ENCODE peak calls at places on chromosomes 5 and 9, in five cellular contexts. H, N, A, X and K are unnamed samples.

GRCh38 chr9:84325347-84325982 is 15.1 kb downstream of the SLC28A3 start:
- DNase-seq in N (no peak), H (no peak), X (no peak), A (no peak), K (peak)

GRCh38 chr9:115015018-115015635 is 84.7 kb upstream of the TNFSF8 start:
- DNase-seq in X (peak), N (no peak), H (peak), A (peak), K (peak)

GRCh38 chr5:134594797-134595457 is 37.7 kb downstream of the SAR1B start:
- DNase-seq in N (peak), H (no peak), X (no peak), A (no peak), K (no peak)

GRCh38 chr5:22852807-22853670 is at the start of gene CDH12:
- DNase-seq in A (no peak), X (no peak), H (no peak), N (no peak), K (no peak)

GRCh38 chr9:76490249-76490990 is 31.4 kb downstream of the GCNT1 start:
- DNase-seq in N (no peak), A (no peak), H (no peak), X (no peak), K (no peak)

GRCh38 chr5:164002214-164002613 is 496.8 kb downstream of the MAT2B start:
- DNase-seq in X (no peak), A (no peak), N (no peak), H (no peak), K (no peak)

GRCh38 chr9:134228649-134229048 is 64.3 kb upstream of the RNU6ATAC start:
- DNase-seq in H (no peak), N (no peak), X (no peak), A (no peak), K (no peak)

GRCh38 chr9:68780735-68781134 is 75.7 kb downstream of the PIP5K1B start:
- DNase-seq in X (no peak), H (no peak), N (no peak), A (no peak), K (peak)

GRCh38 chr9:113648048-113648447 is 184.5 kb downstream of the RGS3 start:
- DNase-seq in A (no peak), X (no peak), N (no peak), H (no peak), K (no peak)

GRCh38 chr5:24789631-24790354 is 145.0 kb upstream of the CDH10 start:
- DNase-seq in X (no peak), H (no peak), A (no peak), N (no peak), K (no peak)

GRCh38 chr5:173984218-173984617 is 4.8 kb upstream of the C5orf47 start:
- DNase-seq in N (no peak), X (no peak), H (peak), A (peak), K (peak)

GRCh38 chr5:96432245-96433065 is 593 bp downstream of the PCSK1 start:
- DNase-seq in H (no peak), X (no peak), A (peak), N (no peak), K (no peak)

GRCh38 chr9:133008406-133008805 is 22.4 kb upstream of the GTF3C5 start:
- DNase-seq in X (no peak), H (no peak), N (no peak), A (no peak), K (no peak)

GRCh38 chr5:88707216-88707965 is 175.6 kb downstream of the MEF2C start:
- DNase-seq in N (no peak), X (no peak), H (no peak), A (no peak), K (peak)

GRCh38 chr9:135443811-135444470 is 35.6 kb upstream of the PPP1R26 start:
- DNase-seq in H (no peak), X (no peak), A (no peak), N (no peak), K (no peak)

GRCh38 chr5:85500869-85501268 is 1116.2 kb upstream of the EDIL3 start:
- DNase-seq in A (no peak), H (no peak), X (no peak), N (no peak), K (no peak)

GRCh38 chr9:119905706-119906105 is 536.5 kb upstream of the BRINP1 start:
- DNase-seq in N (no peak), H (no peak), X (no peak), A (no peak), K (no peak)

GRCh38 chr5:169296456-169297220 is 4.3 kb downstream of the SLIT3 start:
- DNase-seq in X (no peak), H (peak), A (no peak), N (no peak), K (no peak)

GRCh38 chr9:76650692-76651091 is 113.5 kb upstream of the PCA3 start:
- DNase-seq in N (no peak), X (no peak), A (no peak), H (no peak), K (no peak)

GRCh38 chr9:117783828-117784227 is 79.6 kb downstream of the TLR4 start:
- DNase-seq in X (no peak), N (peak), A (no peak), H (no peak), K (no peak)
- TF ChIP-seq RCOR1 in X (no peak), N (no peak), A (no peak), H (no peak), K (no peak)

GRCh38 chr9:87119328-87119881 is 172.1 kb upstream of the GAS1 start:
- DNase-seq in A (peak), X (no peak), H (no peak), N (no peak), K (peak)
- TF ChIP-seq RAD21 in A (peak), X (no peak), H (no peak), N (no peak), K (no peak)

DNA sequence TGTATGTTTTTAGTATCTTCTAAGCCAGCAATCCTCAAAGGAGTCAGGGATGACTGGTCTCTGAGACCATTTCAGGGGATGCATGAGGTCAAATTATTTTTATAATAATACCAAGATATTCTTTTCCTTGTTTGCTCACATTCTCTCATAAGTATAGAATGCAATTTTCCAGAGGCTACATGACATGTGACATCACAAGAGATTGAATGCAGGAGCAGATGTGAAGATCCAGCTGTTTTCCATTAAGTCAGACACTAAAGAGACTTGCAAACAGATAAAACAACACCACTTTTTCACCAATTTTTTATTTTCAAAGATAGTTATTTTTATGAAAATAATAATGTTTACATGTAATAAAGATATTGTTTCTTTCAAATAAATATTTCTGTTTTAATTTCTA is 22.0 kb upstream of the FREM1 start:
- DNase-seq in N (no peak), H (no peak), X (no peak), A (no peak), K (no peak)
- TF ChIP-seq USF2 in N (no peak), H (no peak), X (no peak), A (no peak), K (no peak)

DNA sequence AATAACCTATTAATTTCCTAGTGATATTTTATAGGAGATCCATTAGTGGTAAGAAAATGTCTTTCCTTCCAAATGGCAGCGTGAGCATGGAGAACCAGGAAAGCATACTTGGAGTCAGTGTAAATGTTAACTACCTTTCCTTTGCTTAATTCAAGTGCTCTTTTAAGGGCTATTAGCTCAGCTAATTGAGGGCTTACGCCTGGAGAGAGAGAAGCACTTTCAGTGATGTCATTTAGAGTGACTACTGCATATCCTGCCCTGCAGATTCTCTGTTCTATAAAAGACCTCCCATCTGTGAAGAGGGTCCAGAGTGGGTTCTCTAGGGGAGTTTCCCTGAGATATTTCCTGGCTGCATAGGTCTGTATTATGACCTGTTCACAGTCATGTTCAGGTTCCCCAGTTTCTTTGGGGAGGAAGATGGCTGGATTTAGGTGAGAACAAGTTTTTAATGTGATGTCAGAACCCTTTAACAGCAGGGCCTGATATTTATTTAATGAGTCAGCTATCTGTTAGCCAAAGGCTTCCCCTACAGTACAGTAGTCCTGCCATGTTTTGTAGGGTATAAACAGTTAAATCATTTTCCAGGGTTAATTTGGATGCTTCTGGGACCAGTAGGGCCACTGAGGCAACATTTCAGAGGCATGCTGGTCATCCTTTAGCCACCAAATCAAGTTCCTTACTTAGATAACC is 89.6 kb downstream of the TRIM36 start:
- DNase-seq in X (no peak), H (no peak), A (no peak), N (no peak), K (no peak)
- TF ChIP-seq RCOR1 in X (no peak), H (no peak), A (no peak), N (no peak), K (no peak)

DNA sequence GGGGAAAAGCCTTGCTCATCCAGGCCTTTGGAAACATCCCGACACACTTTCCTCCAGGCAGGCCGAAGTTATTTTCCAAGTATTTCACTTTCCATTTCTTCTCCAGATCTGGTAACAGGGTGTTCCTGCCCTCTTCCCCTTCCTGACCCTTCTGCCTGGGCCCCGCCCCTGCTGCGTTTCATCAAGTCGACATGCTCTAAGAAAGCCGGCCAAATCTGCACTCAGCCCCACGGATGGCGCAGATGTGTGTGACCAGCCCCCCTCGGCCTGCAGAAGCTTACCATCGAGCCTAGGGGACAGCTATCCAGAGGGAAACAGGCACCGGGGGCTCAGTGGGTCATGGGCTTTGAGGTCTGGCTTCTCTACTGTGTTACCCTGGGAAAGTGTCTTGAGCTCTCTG is 159.7 kb downstream of the FGF18 start:
- DNase-seq in N (no peak), A (no peak), X (no peak), H (no peak), K (no peak)
- TF ChIP-seq RAD21 in N (no peak), A (no peak), X (no peak), H (no peak), K (no peak)